ENCODE peak calls at places on chromosome 1, in seven cellular contexts. X, M, T, W, B, R and L are unnamed samples.

GRCh38 chr1:64398937-64399336 is 71.0 kb upstream of the CACHD1 start:
- DNase-seq in X (no peak), R (no peak), M (no peak), W (no peak), B (no peak), T (no peak), L (no peak)

GRCh38 chr1:156814571-156815260 is 1.9 kb downstream of the SH2D2A start:
- DNase-seq in X (no peak), T (no peak), B (no peak), W (no peak), M (no peak), R (no peak), L (no peak)

GRCh38 chr1:55898191-55898590 is 681.2 kb downstream of the PLPP3 start:
- DNase-seq in T (no peak), M (no peak), X (no peak), B (no peak), R (no peak), W (peak; percentile 92), L (no peak)

GRCh38 chr1:151534662-151535278 is 5.3 kb upstream of the TUFT1 start:
- DNase-seq in R (peak; percentile 57), M (peak; percentile 77), W (peak; percentile 69), X (peak; percentile 78), B (peak; percentile 60), T (peak; percentile 44), L (peak; percentile 73)

GRCh38 chr1:33060579-33061083 is 20.3 kb upstream of the AZIN2 start:
- DNase-seq in T (peak; percentile 48), X (no peak), W (peak; percentile 82), R (peak; percentile 58), B (no peak), M (no peak), L (no peak)

GRCh38 chr1:113146242-113147072 is 73.5 kb downstream of the LRIG2 start:
- DNase-seq in M (peak; percentile 52), X (no peak), W (no peak), B (no peak), T (no peak), R (no peak), L (no peak)

GRCh38 chr1:30919025-30919881 is 10.7 kb upstream of the SDC3 start:
- DNase-seq in W (peak; percentile 79), M (no peak), T (no peak), R (no peak), X (no peak), B (no peak), L (no peak)

GRCh38 chr1:32801096-32801713 is 16.0 kb downstream of the YARS1 start:
- DNase-seq in B (no peak), T (no peak), X (no peak), W (peak; percentile 64), M (no peak), R (no peak), L (no peak)

GRCh38 chr1:14626869-14627607 is 28.6 kb downstream of the KAZN start:
- DNase-seq in R (no peak), B (no peak), W (no peak), M (no peak), X (no peak), T (no peak), L (no peak)

GRCh38 chr1:207362962-207363858 is 41.7 kb downstream of the CD55 start:
- DNase-seq in R (no peak), T (no peak), B (no peak), M (no peak), X (no peak), W (peak; percentile 35), L (no peak)

GRCh38 chr1:35202048-35202719 is 9.2 kb upstream of the SFPQ start:
- DNase-seq in M (peak; percentile 57), B (peak; percentile 89), T (peak; percentile 41), W (peak; percentile 85), R (peak; percentile 51), X (peak; percentile 68), L (peak; percentile 62)